ENCODE peak calls at places on chromosomes 13 and 19, in eight cellular contexts. Q is thoracic aorta, K is ovary, S is GM23248, W is dorsolateral prefrontal cortex, O is kidney, D is heart right ventricle, P is heart left ventricle. C is an unnamed sample.

GRCh38 chr13:46615888-46616531 is 63.0 kb downstream of the LRCH1 start:
- DNase-seq in Q (no peak), K (no peak), S (peak; percentile 45), W (no peak), O (no peak), D (no peak), P (no peak), C (no peak)

GRCh38 chr13:90447735-90448103 is 899.8 kb upstream of the MIR17HG start:
- DNase-seq in Q (no peak), K (no peak), S (peak; percentile 76), W (no peak), O (no peak), D (no peak), P (no peak), C (no peak)

GRCh38 chr19:41376241-41376997 is at the start of gene TMEM91:
- DNase-seq in Q (no peak), K (peak; percentile 56), S (peak; percentile 63), W (no peak), O (peak; percentile 78), D (peak; percentile 29), P (peak; percentile 54), C (peak; percentile 37)

GRCh38 chr19:35024095-35024494 is 6.2 kb upstream of the SCN1B start:
- DNase-seq in Q (no peak), K (no peak), S (no peak), W (no peak), O (peak; percentile 64), D (no peak), P (no peak), C (no peak)

GRCh38 chr19:19034204-19034624 is 811 bp downstream of the ARMC6 start:
- DNase-seq in Q (no peak), K (no peak), S (peak; percentile 85), W (peak; percentile 50), O (peak; percentile 80), D (no peak), P (no peak), C (peak; percentile 12)

GRCh38 chr13:51806571-51806970 is 2.6 kb upstream of the DHRS12 start:
- DNase-seq in Q (no peak), K (no peak), S (peak; percentile 57), W (no peak), O (no peak), D (peak; percentile 56), P (no peak), C (peak; percentile 19)

GRCh38 chr13:63517376-63517775 is 2101.7 kb upstream of the PCDH20 start:
- DNase-seq in Q (no peak), K (no peak), S (no peak), W (no peak), O (no peak), D (no peak), P (no peak), C (no peak)

GRCh38 chr13:113305208-113305607 is 8.2 kb downstream of the LAMP1 start:
- DNase-seq in Q (no peak), K (no peak), S (peak; percentile 77), W (no peak), O (no peak), D (no peak), P (no peak), C (no peak)

GRCh38 chr13:80037505-80037888 is 303.4 kb downstream of the SPRY2 start:
- DNase-seq in Q (no peak), K (no peak), S (peak; percentile 96), W (peak; percentile 40), O (no peak), D (no peak), P (no peak), C (no peak)

GRCh38 chr19:53981408-53981998 is 9.9 kb upstream of the CACNG6 start:
- DNase-seq in Q (no peak), K (no peak), S (no peak), W (no peak), O (no peak), D (no peak), P (no peak), C (no peak)

DNA sequence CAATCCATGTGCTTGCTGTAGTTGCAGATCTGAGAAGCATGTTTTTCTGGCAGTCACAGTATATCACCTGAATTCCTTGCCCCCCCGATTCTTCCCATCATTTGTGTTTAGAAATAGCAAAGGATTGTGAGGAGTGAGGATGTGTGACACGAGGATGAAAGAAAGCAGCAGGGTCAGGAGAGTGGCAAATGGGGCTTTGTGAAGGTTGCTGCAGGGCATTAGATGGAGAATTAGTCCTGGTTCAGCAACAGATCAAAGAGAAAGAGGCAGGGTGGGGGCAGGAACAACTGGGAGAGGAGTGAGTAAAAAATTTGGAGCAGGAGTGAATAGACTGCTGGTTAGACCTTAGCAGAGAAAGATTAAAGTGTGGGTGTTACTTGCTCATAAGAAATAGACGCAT is 47.7 kb upstream of the TNFSF11 start:
- DNase-seq in Q (no peak), K (no peak), S (no peak), W (no peak), O (no peak), D (no peak), P (no peak), C (no peak)
- H3K27ac ChIP-seq in Q (no peak overlapping the region), K (no peak overlapping the region), S (no peak overlapping the region), W (no peak overlapping the region), O (no peak overlapping the region), D (no peak overlapping the region), P (no peak overlapping the region), C (no peak overlapping the region)

DNA sequence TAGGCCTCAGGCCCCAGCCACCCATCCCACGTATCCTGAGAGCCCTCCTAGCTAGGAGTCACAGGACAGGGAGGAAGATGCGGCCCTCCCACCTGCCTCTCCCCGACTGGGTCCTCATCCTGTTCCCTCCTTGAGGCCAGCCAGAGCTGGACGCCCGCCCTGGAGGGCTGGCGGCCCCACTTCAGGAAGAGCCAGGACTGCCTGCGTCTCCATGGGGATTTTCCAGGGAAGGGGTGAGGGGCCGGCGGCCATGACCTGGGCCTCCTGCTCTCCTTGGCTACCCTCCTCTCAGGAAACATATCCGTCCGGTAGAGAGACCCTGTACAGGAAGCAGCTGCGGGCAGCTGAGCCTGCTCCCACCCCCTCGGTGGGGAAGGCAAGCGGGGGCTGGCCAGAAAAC is 11.3 kb upstream of the PRKD2 start:
- DNase-seq in Q (no peak), K (peak; percentile 70), S (no peak), W (no peak), O (peak; percentile 77), D (peak; percentile 67), P (peak; percentile 63), C (no peak)
- H3K27ac ChIP-seq in Q (no peak overlapping the region), K (peak overlapping the region; percentile 39), S (no peak overlapping the region), W (no peak overlapping the region), O (no peak overlapping the region), D (peak overlapping the region; percentile 82), P (peak overlapping the region; percentile 73), C (no peak overlapping the region)

GRCh38 chr19:9952276-9952675 is 16.0 kb upstream of the OLFM2 start:
- DNase-seq in Q (no peak), K (no peak), S (no peak), W (no peak), O (no peak), D (no peak), P (no peak), C (no peak)

GRCh38 chr19:9958451-9958850 is 22.1 kb upstream of the OLFM2 start:
- DNase-seq in Q (no peak), K (no peak), S (peak; percentile 93), W (no peak), O (no peak), D (no peak), P (no peak), C (no peak)

GRCh38 chr19:9961103-9961502 is 24.8 kb upstream of the OLFM2 start:
- DNase-seq in Q (no peak), K (no peak), S (no peak), W (no peak), O (no peak), D (no peak), P (no peak), C (no peak)

GRCh38 chr19:9953802-9954542 is 17.7 kb upstream of the OLFM2 start:
- DNase-seq in Q (no peak), K (no peak), S (no peak), W (peak; percentile 70), O (no peak), D (no peak), P (no peak), C (peak; percentile 72)

DNA sequence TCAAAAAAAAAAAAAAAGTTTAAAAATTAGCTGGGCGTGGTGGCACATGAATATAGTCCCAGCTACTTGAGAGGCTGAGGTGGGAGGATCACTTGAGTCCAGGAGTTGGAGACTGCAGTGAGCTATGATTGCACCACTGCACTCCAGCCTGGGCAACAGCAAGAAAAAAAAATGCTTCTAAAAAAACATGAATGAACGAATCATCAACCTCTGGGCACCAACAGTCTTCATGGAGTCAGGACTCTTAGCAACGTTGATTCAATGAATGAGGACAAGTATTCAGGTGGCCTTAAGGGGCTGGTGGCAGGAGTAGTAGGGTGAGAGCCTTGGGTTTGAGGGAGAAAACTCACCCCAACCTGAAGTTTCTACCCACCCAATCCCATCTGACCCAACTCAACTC is 20.6 kb upstream of the OLFM2 start:
- DNase-seq in Q (no peak), K (no peak), S (peak; percentile 45), W (no peak), O (no peak), D (no peak), P (no peak), C (no peak)
- H3K27ac ChIP-seq in Q (no peak overlapping the region), K (no peak overlapping the region), S (no peak overlapping the region), W (no peak overlapping the region), O (no peak overlapping the region), D (no peak overlapping the region), P (no peak overlapping the region), C (no peak overlapping the region)

GRCh38 chr19:11268783-11269267 is 6.5 kb upstream of the DOCK6 start:
- DNase-seq in Q (no peak), K (peak; percentile 78), S (peak; percentile 67), W (no peak), O (peak; percentile 84), D (peak; percentile 93), P (peak; percentile 92), C (no peak)
- H3K27ac ChIP-seq in Q (no peak overlapping the region), K (peak overlapping the region; percentile 30), S (no peak overlapping the region), W (no peak overlapping the region), O (peak overlapping the region; percentile 63), D (peak overlapping the region; percentile 92), P (peak overlapping the region; percentile 76), C (no peak overlapping the region)

GRCh38 chr13:71864094-71864980 is 2.7 kb downstream of the DACH1 start:
- DNase-seq in Q (no peak), K (peak; percentile 12), S (no peak), W (no peak), O (peak; percentile 90), D (peak; percentile 63), P (peak; percentile 71), C (no peak)
- H3K27ac ChIP-seq in Q (no peak overlapping the region), K (no peak overlapping the region), S (no peak overlapping the region), W (no peak overlapping the region), O (peak overlapping the region; percentile 72), D (peak overlapping the region; percentile 91), P (peak overlapping the region; percentile 35), C (peak overlapping the region; percentile 80)

GRCh38 chr13:76519685-76520084 is 366.5 kb downstream of the KCTD12 start:
- DNase-seq in Q (no peak), K (no peak), S (no peak), W (no peak), O (no peak), D (no peak), P (no peak), C (no peak)

GRCh38 chr13:76512676-76513277 is 373.4 kb downstream of the KCTD12 start:
- DNase-seq in Q (no peak), K (no peak), S (peak; percentile 68), W (no peak), O (no peak), D (peak; percentile 9), P (no peak), C (no peak)

DNA sequence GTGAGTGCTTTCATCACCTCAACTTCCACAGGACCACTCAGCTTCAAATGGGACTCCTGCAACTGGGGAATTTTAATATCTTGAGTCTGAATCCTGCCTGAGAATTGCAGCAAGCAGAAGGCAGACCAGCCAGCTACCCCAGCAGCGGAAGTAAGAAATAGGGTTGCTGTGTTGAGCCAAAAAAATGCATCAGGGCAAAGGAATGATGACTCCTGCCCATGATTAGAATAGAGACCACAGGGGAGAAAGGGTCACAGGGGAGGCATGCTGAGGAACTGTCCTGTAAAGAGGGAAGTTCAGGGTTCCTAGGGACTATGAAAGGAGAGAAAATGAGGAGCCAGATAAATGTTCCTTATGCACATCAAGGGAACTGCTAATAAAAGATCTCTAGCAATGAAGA is 370.2 kb downstream of the KCTD12 start:
- DNase-seq in Q (no peak), K (no peak), S (peak; percentile 70), W (no peak), O (no peak), D (no peak), P (no peak), C (no peak)
- H3K27ac ChIP-seq in Q (no peak overlapping the region), K (no peak overlapping the region), S (no peak overlapping the region), W (no peak overlapping the region), O (no peak overlapping the region), D (no peak overlapping the region), P (no peak overlapping the region), C (no peak overlapping the region)